ENCODE peak calls at places on chromosomes 4 and X, in seven cellular contexts. R is IMR-90, N is lung, O is SK-N-SH, Q is OCI-LY7, I is colonic mucosa, F is A549. V is an unnamed sample.

GRCh38 chr4:76758290-76758882 is 139.6 kb downstream of the SOWAHB start:
- DNase-seq in N (no peak), O (peak; percentile 71), I (no peak), R (peak; percentile 81), Q (peak; percentile 14), F (peak; percentile 45), V (no peak)

GRCh38 chrX:145524931-145525330 is 277.6 kb downstream of the SPANXN1 start:
- DNase-seq in I (no peak), F (no peak), R (no peak), O (no peak), N (no peak), Q (no peak), V (no peak)

GRCh38 chrX:9278475-9279270 is 186.2 kb upstream of the TBL1X start:
- DNase-seq in O (no peak), F (no peak), I (no peak), N (no peak), Q (no peak), R (peak; percentile 46), V (no peak)

GRCh38 chrX:19824603-19825002 is 62.8 kb downstream of the SH3KBP1 start:
- DNase-seq in O (no peak), I (no peak), Q (no peak), F (no peak), R (peak; percentile 45), N (no peak), V (no peak)

GRCh38 chr4:107978716-107979451 is 10.8 kb upstream of the HADH start:
- DNase-seq in N (no peak), O (no peak), I (no peak), Q (no peak), F (no peak), R (no peak), V (no peak)

GRCh38 chr4:145842224-145842887 is 96.3 kb downstream of the ZNF827 start:
- DNase-seq in N (no peak), Q (no peak), I (no peak), O (no peak), F (no peak), R (no peak), V (no peak)

GRCh38 chr4:44425614-44426208 is 22.9 kb downstream of the KCTD8 start:
- DNase-seq in Q (no peak), F (peak; percentile 21), O (peak; percentile 2), R (peak; percentile 2), I (no peak), N (no peak), V (no peak)

GRCh38 chrX:34197946-34198345 is 65.8 kb upstream of the FAM47A start:
- DNase-seq in R (no peak), N (no peak), O (no peak), F (no peak), Q (no peak), I (no peak), V (no peak)

GRCh38 chr4:8035371-8035780 is 95.7 kb upstream of the AFAP1 start:
- DNase-seq in Q (no peak), N (no peak), R (peak; percentile 51), O (no peak), I (no peak), F (no peak), V (no peak)

DNA sequence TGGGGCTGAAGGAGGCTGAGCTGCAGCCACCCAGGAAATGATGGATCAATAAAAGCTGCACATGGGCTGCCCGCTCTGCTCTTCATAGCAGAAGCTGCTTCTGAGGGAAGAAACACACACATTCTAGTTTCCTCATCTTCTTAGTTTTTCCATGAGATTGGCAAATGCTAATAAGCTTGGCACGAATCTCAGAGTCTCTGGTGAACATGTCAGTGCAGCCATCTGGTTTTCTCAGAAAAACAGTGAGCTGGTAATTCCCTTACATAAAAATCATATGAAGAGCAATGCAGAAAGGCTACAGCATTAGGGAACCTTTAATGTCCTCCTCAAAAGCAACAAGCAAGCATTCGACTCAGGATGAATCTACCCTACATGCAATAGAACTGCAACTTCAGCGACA is 69.9 kb downstream of the GATB start:
- DNase-seq in N (no peak), R (no peak), Q (no peak), F (no peak), O (peak; percentile 36), I (no peak), V (no peak)
- H3K4me1 ChIP-seq in N (peaks cover 23% of the 10 kb centered on the region), R (peaks cover 38% of the 10 kb centered on the region), Q (no peaks in the 10 kb centered on the region), F (no peaks in the 10 kb centered on the region), O (peaks cover 33% of the 10 kb centered on the region), I (no peaks in the 10 kb centered on the region), V (no peaks in the 10 kb centered on the region)

GRCh38 chr4:36206012-36206411 is 38.3 kb downstream of the ARAP2 start:
- DNase-seq in F (no peak), N (no peak), R (no peak), O (peak; percentile 3), I (no peak), Q (no peak), V (no peak)

GRCh38 chr4:36208884-36209473 is 35.3 kb downstream of the ARAP2 start:
- DNase-seq in F (no peak), I (no peak), Q (no peak), O (no peak), N (no peak), R (no peak), V (no peak)

GRCh38 chr4:36207367-36207766 is 36.9 kb downstream of the ARAP2 start:
- DNase-seq in R (no peak), F (no peak), I (no peak), N (no peak), Q (no peak), O (no peak), V (no peak)

GRCh38 chr4:36206586-36206985 is 37.7 kb downstream of the ARAP2 start:
- DNase-seq in Q (no peak), O (no peak), N (no peak), I (no peak), R (no peak), F (no peak), V (no peak)

GRCh38 chr4:36207808-36208207 is 36.5 kb downstream of the ARAP2 start:
- DNase-seq in O (no peak), N (no peak), I (no peak), F (no peak), Q (no peak), R (no peak), V (no peak)
- H3K27ac ChIP-seq in O (no peak overlapping the region), N (no peak overlapping the region), I (no peak overlapping the region), F (no peak overlapping the region), Q (no peak overlapping the region), R (no peak overlapping the region), V (no peak overlapping the region)

DNA sequence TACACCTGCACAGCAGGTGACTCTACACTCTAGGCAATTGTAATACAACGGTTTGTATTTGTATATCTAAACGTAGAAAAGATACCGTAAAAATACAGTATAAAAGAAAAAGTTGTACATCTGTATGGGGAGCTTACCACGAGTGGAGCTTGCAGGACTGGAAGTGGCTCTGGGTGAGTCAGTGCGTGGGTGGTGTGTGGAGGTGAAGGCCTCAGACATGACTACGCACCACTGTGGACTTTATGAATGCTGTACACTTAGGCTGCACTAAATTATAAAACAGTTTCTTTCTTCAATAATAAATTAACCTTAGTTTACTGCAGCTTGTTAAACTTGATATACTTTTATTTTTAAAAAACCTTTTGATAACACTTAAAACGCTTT is 85.0 kb upstream of the FAT1 start:
- DNase-seq in F (no peak), N (no peak), I (no peak), Q (no peak), O (no peak), R (peak; percentile 96), V (no peak)
- H3K4me1 ChIP-seq in F (peaks cover 27% of the 10 kb centered on the region), N (no peaks in the 10 kb centered on the region), I (no peaks in the 10 kb centered on the region), Q (no peaks in the 10 kb centered on the region), O (no peaks in the 10 kb centered on the region), R (peaks cover 6% of the 10 kb centered on the region), V (no peaks in the 10 kb centered on the region)

GRCh38 chr4:70392057-70392776 is 5.5 kb upstream of the OPRPN start:
- DNase-seq in O (no peak), F (no peak), I (no peak), R (no peak), N (no peak), Q (no peak), V (no peak)
- H3K27ac ChIP-seq in O (no peak overlapping the region), F (no peak overlapping the region), I (no peak overlapping the region), R (no peak overlapping the region), N (no peak overlapping the region), Q (no peak overlapping the region), V (no peak overlapping the region)

GRCh38 chr4:38669233-38669632 is 5.2 kb downstream of the KLF3 start:
- DNase-seq in O (no peak), I (no peak), N (no peak), F (no peak), R (no peak), Q (no peak), V (no peak)

GRCh38 chr4:38672247-38673071 is 8.5 kb downstream of the KLF3 start:
- DNase-seq in F (peak; percentile 36), Q (no peak), I (peak; percentile 40), O (peak; percentile 18), R (no peak), N (no peak), V (no peak)

GRCh38 chr4:38671594-38671943 is 7.6 kb downstream of the KLF3 start:
- DNase-seq in F (no peak), Q (no peak), I (no peak), R (no peak), O (no peak), N (no peak), V (no peak)

GRCh38 chr4:38670061-38670894 is 6.3 kb downstream of the KLF3 start:
- DNase-seq in F (no peak), I (peak; percentile 28), R (no peak), O (peak; percentile 66), N (no peak), Q (no peak), V (no peak)

DNA sequence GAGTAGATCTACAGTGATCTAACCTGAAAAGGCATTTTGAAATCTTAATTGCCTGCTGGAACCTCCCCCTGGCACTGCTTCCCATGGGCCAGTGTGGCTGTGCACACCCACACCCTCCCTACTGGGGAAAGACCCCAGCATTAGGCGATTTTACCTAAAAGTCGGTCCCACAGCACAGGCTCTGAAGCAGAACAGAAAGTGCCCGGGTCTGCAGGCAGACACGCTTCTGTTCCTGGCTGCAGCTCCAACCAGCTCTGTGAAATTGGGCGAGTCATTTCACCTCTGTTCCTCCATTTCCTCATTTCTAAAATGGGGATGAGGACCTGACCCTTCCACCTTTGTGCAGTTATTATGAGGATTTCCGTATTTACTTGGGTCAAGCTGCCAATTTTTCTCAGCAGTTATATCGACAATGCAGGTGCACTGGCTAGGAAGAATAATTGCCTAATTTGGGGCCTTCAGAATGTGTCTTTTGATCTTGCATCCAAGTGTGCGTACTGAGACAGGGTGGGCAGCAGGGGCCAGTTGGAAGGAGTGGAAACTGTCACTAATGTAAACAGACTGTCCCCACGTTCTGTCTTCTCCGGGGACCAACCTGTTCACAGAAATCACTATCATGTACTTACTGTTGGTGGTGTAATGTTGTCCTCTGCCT is 7.1 kb downstream of the KLF3 start:
- DNase-seq in I (peak; percentile 44), R (no peak), Q (no peak), F (no peak), N (peak; percentile 42), O (no peak), V (no peak)
- H3K4me1 ChIP-seq in I (peaks cover 32% of the 10 kb centered on the region), R (peaks cover 39% of the 10 kb centered on the region), Q (peaks cover 4% of the 10 kb centered on the region), F (peaks cover 81% of the 10 kb centered on the region), N (peaks cover 53% of the 10 kb centered on the region), O (peaks cover 71% of the 10 kb centered on the region), V (peaks cover 79% of the 10 kb centered on the region)

GRCh38 chr4:772118-772517 is 53.8 kb downstream of the CPLX1 start:
- DNase-seq in N (no peak), F (no peak), Q (no peak), O (no peak), R (no peak), I (no peak), V (no peak)
- H3K27ac ChIP-seq in N (no peak overlapping the region), F (no peak overlapping the region), Q (no peak overlapping the region), O (no peak overlapping the region), R (no peak overlapping the region), I (no peak overlapping the region), V (no peak overlapping the region)

V was measured in tibial artery.